ENCODE peak calls at places on chromosomes 1 and 21, in six cellular contexts. F is A549, P is HCT116, R is K562, X is endothelial cell of umbilical vein, J is H1. Z is an unnamed sample.

GRCh38 chr1:172766462-172766861 is 107.6 kb downstream of the FASLG start:
- DNase-seq in F (no peak), P (no peak), R (no peak), X (no peak), J (no peak), Z (no peak)

GRCh38 chr1:156901966-156902922 is 8.7 kb downstream of the PEAR1 start:
- DNase-seq in F (no peak), P (no peak), R (no peak), X (peak; percentile 28), J (no peak), Z (no peak)

GRCh38 chr1:234608720-234609527 is 1.1 kb downstream of the IRF2BP2 start:
- DNase-seq in F (no peak), P (no peak), R (peak; percentile 44), X (peak; percentile 46), J (no peak), Z (peak; percentile 77)

GRCh38 chr1:154784924-154785531 is 85.1 kb downstream of the KCNN3 start:
- DNase-seq in F (no peak), P (no peak), R (no peak), X (peak; percentile 93), J (no peak), Z (no peak)

GRCh38 chr1:76666499-76666898 is 200.8 kb upstream of the ST6GALNAC5 start:
- DNase-seq in F (no peak), P (no peak), R (no peak), X (no peak), J (no peak), Z (no peak)

GRCh38 chr1:19067187-19067911 is 110.9 kb upstream of the IFFO2 start:
- DNase-seq in F (no peak), P (no peak), R (no peak), X (no peak), J (no peak), Z (no peak)

GRCh38 chr1:24201941-24202440 is 14.9 kb upstream of the IFNLR1 start:
- DNase-seq in F (peak; percentile 62), P (peak; percentile 86), R (peak; percentile 70), X (peak; percentile 90), J (peak; percentile 56), Z (peak; percentile 67)

GRCh38 chr1:219926363-219926998 is 1.9 kb downstream of the SLC30A10 start:
- DNase-seq in F (no peak), P (no peak), R (peak; percentile 41), X (no peak), J (no peak), Z (no peak)

GRCh38 chr1:61140778-61141177 is 58.4 kb downstream of the NFIA start:
- DNase-seq in F (no peak), P (no peak), R (no peak), X (no peak), J (no peak), Z (peak; percentile 71)

GRCh38 chr1:4970532-4970931 is 316.1 kb downstream of the AJAP1 start:
- DNase-seq in F (no peak), P (no peak), R (no peak), X (no peak), J (no peak), Z (no peak)

GRCh38 chr1:61301824-61302652 is 219.7 kb downstream of the NFIA start:
- DNase-seq in F (no peak), P (no peak), R (no peak), X (peak; percentile 53), J (no peak), Z (no peak)

GRCh38 chr1:55893155-55893554 is 678.0 kb upstream of the USP24 start:
- DNase-seq in F (peak; percentile 8), P (peak; percentile 53), R (no peak), X (peak; percentile 56), J (no peak), Z (peak; percentile 41)

GRCh38 chr1:95384570-95384969 is 150.6 kb downstream of the RWDD3 start:
- DNase-seq in F (no peak), P (no peak), R (peak; percentile 28), X (peak; percentile 9), J (peak; percentile 38), Z (peak; percentile 51)

GRCh38 chr21:33378081-33378480 is 25.1 kb upstream of the IFNGR2 start:
- DNase-seq in F (no peak), P (no peak), R (no peak), X (no peak), J (no peak), Z (no peak)

GRCh38 chr1:54506594-54506993 is 41.4 kb upstream of the ACOT11 start:
- DNase-seq in F (no peak), P (no peak), R (no peak), X (no peak), J (no peak), Z (peak; percentile 57)

GRCh38 chr1:220914283-220915116 is 35.3 kb downstream of the HLX start:
- DNase-seq in F (no peak), P (no peak), R (no peak), X (no peak), J (no peak), Z (peak; percentile 79)

GRCh38 chr1:3306583-3307285 is 147.7 kb upstream of the ARHGEF16 start:
- DNase-seq in F (no peak), P (no peak), R (no peak), X (no peak), J (no peak), Z (no peak)

GRCh38 chr1:228900099-228900965 is 165.1 kb downstream of the RHOU start:
- DNase-seq in F (no peak), P (no peak), R (no peak), X (no peak), J (no peak), Z (no peak)

GRCh38 chr1:50538476-50538875 is 115.2 kb upstream of the DMRTA2 start:
- DNase-seq in F (no peak), P (no peak), R (no peak), X (no peak), J (no peak), Z (no peak)

GRCh38 chr1:72278461-72278860 is 3.9 kb downstream of the NEGR1 start:
- DNase-seq in F (no peak), P (no peak), R (no peak), X (no peak), J (no peak), Z (peak; percentile 3)

GRCh38 chr1:15680131-15680530 is 4.0 kb upstream of the PLEKHM2 start:
- DNase-seq in F (no peak), P (no peak), R (no peak), X (no peak), J (no peak), Z (no peak)

GRCh38 chr1:243315933-243316332 is 60.1 kb downstream of the SDCCAG8 start:
- DNase-seq in F (no peak), P (no peak), R (no peak), X (no peak), J (no peak), Z (no peak)

GRCh38 chr1:36092166-36092797 is 3.6 kb downstream of the ADPRS start:
- DNase-seq in F (no peak), P (no peak), R (no peak), X (no peak), J (no peak), Z (no peak)

GRCh38 chr1:204321665-204322064 is 38.1 kb downstream of the PLEKHA6 start:
- DNase-seq in F (no peak), P (no peak), R (no peak), X (no peak), J (no peak), Z (no peak)

GRCh38 chr21:22575165-22575584 is 1577.0 kb downstream of the NCAM2 start:
- DNase-seq in F (no peak), P (no peak), R (peak; percentile 5), X (peak; percentile 93), J (peak; percentile 36), Z (peak; percentile 50)
- TF ChIP-seq MAX in F (no peak), P (no peak), R (no peak), X (no peak), J (no peak), Z (no peak)

DNA sequence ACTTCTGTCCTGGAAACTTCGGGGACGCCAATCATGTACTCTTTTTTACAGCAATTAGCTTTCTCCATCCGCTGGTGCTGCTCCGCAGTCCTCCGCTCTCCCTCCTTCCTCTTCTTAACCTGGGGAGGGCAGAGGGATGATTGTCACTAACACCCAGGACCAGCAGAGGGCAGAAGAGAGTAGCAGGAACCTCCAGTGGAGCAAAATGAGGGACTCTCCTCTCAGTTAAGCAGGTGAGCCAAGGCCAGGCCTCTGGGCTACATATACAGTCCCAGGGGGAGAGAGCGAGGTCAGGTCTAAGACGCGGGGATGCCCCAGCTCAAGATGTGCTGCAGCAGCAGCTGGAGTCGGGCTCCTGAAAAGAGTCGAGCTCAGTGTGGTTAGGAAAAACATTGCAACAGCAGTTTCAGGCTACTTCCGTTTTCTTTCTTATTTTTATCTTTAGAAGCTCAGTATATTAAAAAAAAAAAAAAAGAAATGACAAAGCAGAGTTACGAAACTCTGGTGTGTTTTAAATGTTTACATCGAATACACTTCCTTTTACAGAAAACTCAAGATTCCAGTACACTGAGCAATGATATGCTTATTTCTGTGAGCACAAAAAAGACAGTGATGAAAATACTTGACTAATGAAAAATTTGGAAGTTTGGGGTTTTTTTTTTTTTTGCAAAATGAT is 25.7 kb upstream of the NLRP3 start:
- DNase-seq in F (peak; percentile 75), P (peak; percentile 57), R (peak; percentile 90), X (peak; percentile 71), J (peak; percentile 63), Z (peak; percentile 97)
- TF ChIP-seq CTCF in F (peak; percentile 45), P (peak; percentile 72), R (peak; percentile 92), X (peak; percentile 84), J (peak; percentile 94), Z (peak; percentile 84)

GRCh38 chr1:153685578-153686340 is 7.3 kb downstream of the NPR1 start:
- DNase-seq in F (no peak), P (no peak), R (no peak), X (no peak), J (no peak), Z (no peak)

GRCh38 chr1:153687346-153687745 is 8.9 kb downstream of the NPR1 start:
- DNase-seq in F (no peak), P (no peak), R (no peak), X (no peak), J (no peak), Z (no peak)

GRCh38 chr1:153683853-153684252 is 5.4 kb downstream of the NPR1 start:
- DNase-seq in F (no peak), P (no peak), R (peak; percentile 34), X (no peak), J (no peak), Z (no peak)

GRCh38 chr1:153682730-153683129 is 4.2 kb downstream of the NPR1 start:
- DNase-seq in F (no peak), P (no peak), R (no peak), X (no peak), J (no peak), Z (no peak)

GRCh38 chr1:153684892-153685291 is 6.4 kb downstream of the NPR1 start:
- DNase-seq in F (no peak), P (no peak), R (no peak), X (no peak), J (no peak), Z (no peak)
- H3K4me3 ChIP-seq in F (no peak overlapping the region), P (no peak overlapping the region), R (no peak overlapping the region), X (no peak overlapping the region), J (no peak overlapping the region), Z (no peak overlapping the region)

DNA sequence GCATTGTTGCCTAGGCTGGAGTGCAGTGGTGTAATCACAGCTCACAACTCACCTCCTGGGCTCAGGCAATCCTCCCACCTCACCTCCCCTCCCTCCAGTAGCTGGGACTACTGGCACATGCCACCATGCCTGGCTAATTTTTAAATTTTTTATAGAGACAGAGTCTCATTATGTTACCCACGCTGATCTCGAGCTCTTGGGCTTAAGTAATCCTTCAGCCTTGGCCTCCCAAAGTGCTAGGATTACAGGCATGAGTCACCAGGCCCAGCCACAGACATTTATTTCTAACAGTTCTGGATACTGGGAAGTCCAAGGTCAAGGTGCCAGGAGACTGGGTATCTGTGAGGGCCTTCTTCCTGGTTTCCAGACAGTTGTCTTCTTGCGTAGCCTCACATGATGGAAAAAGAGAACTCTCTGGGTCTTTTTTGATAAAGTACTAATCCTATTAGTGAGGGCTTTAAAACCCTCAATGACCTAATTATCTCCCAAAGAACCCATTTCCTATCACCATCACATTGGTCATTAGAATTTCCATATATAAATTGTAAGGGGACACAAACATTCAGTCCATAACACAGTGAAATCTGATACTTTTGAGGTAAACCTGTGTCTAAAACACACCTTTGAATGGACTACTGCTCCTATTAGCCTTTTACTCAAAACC is 67.9 kb downstream of the PHACTR4 start:
- DNase-seq in F (no peak), P (peak; percentile 50), R (no peak), X (peak; percentile 68), J (no peak), Z (peak; percentile 33)
- TF ChIP-seq MAX in F (no peak), P (no peak), R (no peak), X (no peak), J (no peak), Z (no peak)

Z was measured in NB4.